ENCODE peak calls at places on chromosome 4, in eight cellular contexts. One of them, this sample, is unnamed.

GRCh38 chr4:2923141-2923551 is 40.1 kb downstream of the NOP14 start:
- DNase-seq in colonic mucosa: no peak
- DNase-seq in hepatocyte: no peak
- DNase-seq in uterus: no peak
- DNase-seq in WERI-Rb-1: no peak
- DNase-seq in ovary: no peak
- DNase-seq in tibial artery: peak; percentile 45
- DNase-seq in heart right ventricle: no peak
- DNase-seq in this sample: no peak

GRCh38 chr4:59180969-59181368 is 2019.2 kb upstream of the ADGRL3 start:
- DNase-seq in colonic mucosa: no peak
- DNase-seq in hepatocyte: no peak
- DNase-seq in uterus: no peak
- DNase-seq in WERI-Rb-1: no peak
- DNase-seq in ovary: no peak
- DNase-seq in tibial artery: no peak
- DNase-seq in heart right ventricle: no peak
- DNase-seq in this sample: no peak

GRCh38 chr4:37749398-37749988 is 63.3 kb upstream of the RELL1 start:
- DNase-seq in colonic mucosa: no peak
- DNase-seq in hepatocyte: no peak
- DNase-seq in uterus: no peak
- DNase-seq in WERI-Rb-1: no peak
- DNase-seq in ovary: no peak
- DNase-seq in tibial artery: no peak
- DNase-seq in heart right ventricle: no peak
- DNase-seq in this sample: no peak

GRCh38 chr4:128565565-128566186 is 243.8 kb upstream of the JADE1 start:
- DNase-seq in colonic mucosa: peak; percentile 52
- DNase-seq in hepatocyte: peak; percentile 67
- DNase-seq in uterus: peak; percentile 32
- DNase-seq in WERI-Rb-1: peak; percentile 83
- DNase-seq in ovary: peak; percentile 65
- DNase-seq in tibial artery: no peak
- DNase-seq in heart right ventricle: peak; percentile 39
- DNase-seq in this sample: peak; percentile 78

GRCh38 chr4:151744614-151745013 is 16.2 kb downstream of the GATB start:
- DNase-seq in colonic mucosa: no peak
- DNase-seq in hepatocyte: peak; percentile 63
- DNase-seq in uterus: no peak
- DNase-seq in WERI-Rb-1: no peak
- DNase-seq in ovary: no peak
- DNase-seq in tibial artery: no peak
- DNase-seq in heart right ventricle: no peak
- DNase-seq in this sample: no peak

GRCh38 chr4:26088433-26088928 is 174.5 kb downstream of the SMIM20 start:
- DNase-seq in colonic mucosa: no peak
- DNase-seq in hepatocyte: no peak
- DNase-seq in uterus: no peak
- DNase-seq in WERI-Rb-1: no peak
- DNase-seq in ovary: no peak
- DNase-seq in tibial artery: no peak
- DNase-seq in heart right ventricle: no peak
- DNase-seq in this sample: peak; percentile 6

GRCh38 chr4:151468715-151469696 is 60.0 kb downstream of the FHIP1A start:
- DNase-seq in colonic mucosa: no peak
- DNase-seq in hepatocyte: no peak
- DNase-seq in uterus: no peak
- DNase-seq in WERI-Rb-1: no peak
- DNase-seq in ovary: no peak
- DNase-seq in tibial artery: no peak
- DNase-seq in heart right ventricle: no peak
- DNase-seq in this sample: no peak

GRCh38 chr4:52958232-52958631 is 96.1 kb downstream of the RASL11B start:
- DNase-seq in colonic mucosa: no peak
- DNase-seq in hepatocyte: no peak
- DNase-seq in uterus: no peak
- DNase-seq in WERI-Rb-1: no peak
- DNase-seq in ovary: no peak
- DNase-seq in tibial artery: no peak
- DNase-seq in heart right ventricle: no peak
- DNase-seq in this sample: no peak

GRCh38 chr4:25795566-25796454 is 67.0 kb downstream of the SEL1L3 start:
- DNase-seq in colonic mucosa: no peak
- DNase-seq in hepatocyte: peak; percentile 48
- DNase-seq in uterus: no peak
- DNase-seq in WERI-Rb-1: peak; percentile 29
- DNase-seq in ovary: no peak
- DNase-seq in tibial artery: no peak
- DNase-seq in heart right ventricle: no peak
- DNase-seq in this sample: no peak

GRCh38 chr4:34280131-34280530 is 1964.2 kb downstream of the ARAP2 start:
- DNase-seq in colonic mucosa: no peak
- DNase-seq in hepatocyte: no peak
- DNase-seq in uterus: no peak
- DNase-seq in WERI-Rb-1: no peak
- DNase-seq in ovary: no peak
- DNase-seq in tibial artery: no peak
- DNase-seq in heart right ventricle: no peak
- DNase-seq in this sample: peak; percentile 60

GRCh38 chr4:82104578-82104977 is 269.2 kb downstream of the HNRNPD start:
- DNase-seq in colonic mucosa: no peak
- DNase-seq in hepatocyte: no peak
- DNase-seq in uterus: no peak
- DNase-seq in WERI-Rb-1: no peak
- DNase-seq in ovary: no peak
- DNase-seq in tibial artery: no peak
- DNase-seq in heart right ventricle: no peak
- DNase-seq in this sample: no peak

GRCh38 chr4:176479745-176480144 is 160.0 kb downstream of the SPCS3 start:
- DNase-seq in colonic mucosa: no peak
- DNase-seq in hepatocyte: no peak
- DNase-seq in uterus: no peak
- DNase-seq in WERI-Rb-1: no peak
- DNase-seq in ovary: no peak
- DNase-seq in tibial artery: no peak
- DNase-seq in heart right ventricle: no peak
- DNase-seq in this sample: no peak

GRCh38 chr4:98938386-98938785 is 9.5 kb upstream of the EIF4E start:
- DNase-seq in colonic mucosa: no peak
- DNase-seq in hepatocyte: peak; percentile 17
- DNase-seq in uterus: no peak
- DNase-seq in WERI-Rb-1: no peak
- DNase-seq in ovary: no peak
- DNase-seq in tibial artery: no peak
- DNase-seq in heart right ventricle: no peak
- DNase-seq in this sample: no peak

GRCh38 chr4:77375866-77376607 is 219.0 kb downstream of the CCNG2 start:
- DNase-seq in colonic mucosa: no peak
- DNase-seq in hepatocyte: no peak
- DNase-seq in uterus: no peak
- DNase-seq in WERI-Rb-1: no peak
- DNase-seq in ovary: no peak
- DNase-seq in tibial artery: no peak
- DNase-seq in heart right ventricle: no peak
- DNase-seq in this sample: no peak

GRCh38 chr4:99762728-99763127 is 53.9 kb upstream of the DAPP1 start:
- DNase-seq in colonic mucosa: no peak
- DNase-seq in hepatocyte: no peak
- DNase-seq in uterus: no peak
- DNase-seq in WERI-Rb-1: no peak
- DNase-seq in ovary: no peak
- DNase-seq in tibial artery: no peak
- DNase-seq in heart right ventricle: no peak
- DNase-seq in this sample: no peak

DNA sequence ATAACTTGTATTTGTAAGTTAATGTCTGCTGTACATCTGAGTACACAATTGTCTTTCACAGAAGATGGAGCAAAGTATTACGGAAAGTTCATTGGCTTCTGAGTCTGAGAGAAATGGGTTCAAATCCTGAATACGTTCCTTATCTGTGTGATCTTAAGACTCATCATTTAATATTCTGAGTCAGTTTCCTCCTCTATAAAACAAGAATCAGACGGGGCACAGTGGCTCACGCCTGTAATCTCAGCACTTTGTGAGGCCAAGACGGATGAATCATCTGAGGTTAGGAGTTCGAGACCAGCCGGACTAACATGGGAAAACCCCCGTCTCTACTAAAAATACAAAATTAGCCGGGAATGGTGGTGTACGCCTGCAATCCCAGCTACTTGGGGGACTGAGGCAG is 57.8 kb downstream of the APBB2 start:
- DNase-seq in colonic mucosa: no peak
- DNase-seq in hepatocyte: no peak
- DNase-seq in uterus: no peak
- DNase-seq in WERI-Rb-1: no peak
- DNase-seq in ovary: no peak
- DNase-seq in tibial artery: no peak
- DNase-seq in heart right ventricle: no peak
- DNase-seq in this sample: no peak
- H3K27ac ChIP-seq in colonic mucosa: no peak overlapping the region
- H3K27ac ChIP-seq in hepatocyte: peak overlapping the region; percentile 64
- H3K27ac ChIP-seq in uterus: peak overlapping the region; percentile 61
- H3K27ac ChIP-seq in WERI-Rb-1: no peak overlapping the region
- H3K27ac ChIP-seq in ovary: no peak overlapping the region
- H3K27ac ChIP-seq in tibial artery: peak overlapping the region; percentile 67
- H3K27ac ChIP-seq in heart right ventricle: no peak overlapping the region
- H3K27ac ChIP-seq in this sample: no peak overlapping the region

DNA sequence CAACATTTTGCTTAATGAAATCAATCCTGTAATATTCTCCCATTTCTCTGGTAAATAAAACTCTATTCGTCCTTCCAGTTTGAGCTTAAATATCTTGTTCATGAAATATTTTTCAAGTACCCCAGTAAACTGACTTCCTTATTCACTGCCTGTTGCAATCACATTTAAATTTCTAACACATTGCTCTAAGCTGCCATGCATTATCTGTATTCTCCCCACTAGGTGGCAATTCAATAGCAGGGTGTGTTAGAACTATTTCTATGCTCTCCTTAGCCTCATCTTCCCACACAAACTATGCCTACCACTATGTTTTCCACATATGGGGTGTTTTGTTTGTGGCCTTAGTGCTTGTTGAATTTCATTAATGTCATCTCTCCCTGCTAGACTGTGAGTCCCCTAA is 377.1 kb upstream of the HS3ST1 start:
- DNase-seq in colonic mucosa: no peak
- DNase-seq in hepatocyte: peak; percentile 48
- DNase-seq in uterus: no peak
- DNase-seq in WERI-Rb-1: no peak
- DNase-seq in ovary: no peak
- DNase-seq in tibial artery: no peak
- DNase-seq in heart right ventricle: no peak
- DNase-seq in this sample: no peak
- TF ChIP-seq CTCF in colonic mucosa: peak; percentile 41
- TF ChIP-seq CTCF in hepatocyte: peak; percentile 57
- TF ChIP-seq CTCF in uterus: peak; percentile 31
- TF ChIP-seq CTCF in WERI-Rb-1: peak; percentile 54
- TF ChIP-seq CTCF in ovary: no peak
- TF ChIP-seq CTCF in tibial artery: peak; percentile 33
- TF ChIP-seq CTCF in heart right ventricle: peak; percentile 49
- TF ChIP-seq CTCF in this sample: peak; percentile 48

GRCh38 chr4:49002931-49003330 is 16.9 kb downstream of the CWH43 start:
- DNase-seq in colonic mucosa: no peak
- DNase-seq in hepatocyte: no peak
- DNase-seq in uterus: no peak
- DNase-seq in WERI-Rb-1: no peak
- DNase-seq in ovary: no peak
- DNase-seq in tibial artery: no peak
- DNase-seq in heart right ventricle: no peak
- DNase-seq in this sample: no peak
- H3K9me3 ChIP-seq in colonic mucosa: no peaks in the 10 kb centered on the region
- H3K9me3 ChIP-seq in hepatocyte: no peaks in the 10 kb centered on the region
- H3K9me3 ChIP-seq in uterus: no peaks in the 10 kb centered on the region
- H3K9me3 ChIP-seq in WERI-Rb-1: no peaks in the 10 kb centered on the region
- H3K9me3 ChIP-seq in ovary: no peaks in the 10 kb centered on the region
- H3K9me3 ChIP-seq in tibial artery: no peaks in the 10 kb centered on the region
- H3K9me3 ChIP-seq in heart right ventricle: no peaks in the 10 kb centered on the region
- H3K9me3 ChIP-seq in this sample: no peaks in the 10 kb centered on the region

GRCh38 chr4:89316187-89316586 is 8.6 kb upstream of the GPRIN3 start:
- DNase-seq in colonic mucosa: no peak
- DNase-seq in hepatocyte: no peak
- DNase-seq in uterus: no peak
- DNase-seq in WERI-Rb-1: no peak
- DNase-seq in ovary: no peak
- DNase-seq in tibial artery: no peak
- DNase-seq in heart right ventricle: no peak
- DNase-seq in this sample: no peak
- H3K27ac ChIP-seq in colonic mucosa: no peak overlapping the region
- H3K27ac ChIP-seq in hepatocyte: no peak overlapping the region
- H3K27ac ChIP-seq in uterus: no peak overlapping the region
- H3K27ac ChIP-seq in WERI-Rb-1: no peak overlapping the region
- H3K27ac ChIP-seq in ovary: no peak overlapping the region
- H3K27ac ChIP-seq in tibial artery: no peak overlapping the region
- H3K27ac ChIP-seq in heart right ventricle: no peak overlapping the region
- H3K27ac ChIP-seq in this sample: no peak overlapping the region

DNA sequence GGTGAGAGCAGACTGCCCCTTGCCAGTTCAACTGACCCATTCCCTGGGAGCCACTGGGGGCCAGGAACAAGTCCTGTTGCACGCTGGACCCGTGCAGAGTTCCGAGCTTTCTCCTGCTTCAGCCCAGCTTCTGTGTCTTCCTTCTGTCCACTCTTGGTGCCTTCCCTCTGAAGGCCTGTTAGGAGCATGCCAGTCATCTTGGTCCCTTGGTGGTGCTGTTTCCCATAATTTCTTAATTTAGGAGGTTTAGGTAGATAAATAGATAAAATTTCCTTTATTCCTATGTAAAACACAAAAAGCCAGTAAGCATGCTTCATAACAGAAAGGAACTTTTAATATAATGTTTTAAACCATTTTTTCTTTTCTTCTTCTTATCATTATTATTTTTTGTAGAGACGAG is 672.7 kb downstream of the CCSER1 start:
- DNase-seq in colonic mucosa: no peak
- DNase-seq in hepatocyte: no peak
- DNase-seq in uterus: no peak
- DNase-seq in WERI-Rb-1: no peak
- DNase-seq in ovary: no peak
- DNase-seq in tibial artery: no peak
- DNase-seq in heart right ventricle: no peak
- DNase-seq in this sample: no peak
- TF ChIP-seq CTCF in colonic mucosa: no peak
- TF ChIP-seq CTCF in hepatocyte: no peak
- TF ChIP-seq CTCF in uterus: no peak
- TF ChIP-seq CTCF in WERI-Rb-1: no peak
- TF ChIP-seq CTCF in ovary: no peak
- TF ChIP-seq CTCF in tibial artery: no peak
- TF ChIP-seq CTCF in heart right ventricle: no peak
- TF ChIP-seq CTCF in this sample: no peak

DNA sequence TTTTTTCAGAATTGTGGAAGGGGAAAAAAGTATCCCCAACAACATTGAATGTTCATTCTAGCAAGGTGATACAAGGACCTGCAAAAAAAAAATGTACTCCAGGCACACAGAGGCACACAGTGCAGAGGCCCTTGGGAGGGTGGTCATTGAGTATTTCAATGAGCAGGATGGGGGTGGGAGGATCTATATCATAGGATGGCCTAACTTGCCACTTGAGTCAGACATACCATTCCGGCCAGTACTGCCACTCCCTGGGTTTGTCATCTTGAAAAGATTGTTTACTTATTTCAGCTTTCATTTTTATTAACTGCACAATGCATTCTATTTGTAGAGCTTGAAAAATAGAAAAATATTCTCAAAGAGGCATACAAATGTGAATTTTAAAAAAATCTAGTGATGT is 18.7 kb downstream of the ZNF595 start:
- DNase-seq in colonic mucosa: no peak
- DNase-seq in hepatocyte: no peak
- DNase-seq in uterus: no peak
- DNase-seq in WERI-Rb-1: no peak
- DNase-seq in ovary: no peak
- DNase-seq in tibial artery: no peak
- DNase-seq in heart right ventricle: no peak
- DNase-seq in this sample: no peak
- H3K9me3 ChIP-seq in colonic mucosa: no peaks in the 10 kb centered on the region
- H3K9me3 ChIP-seq in hepatocyte: peaks cover 79% of the 10 kb centered on the region
- H3K9me3 ChIP-seq in uterus: peaks cover 43% of the 10 kb centered on the region
- H3K9me3 ChIP-seq in WERI-Rb-1: peaks cover 34% of the 10 kb centered on the region
- H3K9me3 ChIP-seq in ovary: no peaks in the 10 kb centered on the region
- H3K9me3 ChIP-seq in tibial artery: peaks cover 4% of the 10 kb centered on the region
- H3K9me3 ChIP-seq in heart right ventricle: peaks cover 84% of the 10 kb centered on the region
- H3K9me3 ChIP-seq in this sample: no peaks in the 10 kb centered on the region